ENCODE peak calls at places on chromosomes 13 and 19, in seven cellular contexts. C is fibroblast of lung; G is CD4-positive, alpha-beta T cell; U is GM12878; B is IMR-90; J is PC-3; I is tibial artery. N is an unnamed sample.

GRCh38 chr13:43205421-43205820 is 182.0 kb downstream of the DNAJC15 start:
- DNase-seq in J (no peak), B (no peak), G (no peak), I (no peak), C (no peak), U (no peak), N (no peak)

GRCh38 chr19:47094557-47095517 is 18.7 kb downstream of the ZC3H4 start:
- DNase-seq in B (no peak), C (peak; percentile 45), I (no peak), G (no peak), U (no peak), J (no peak), N (peak; percentile 71)

GRCh38 chr13:80871481-80871880 is 530.6 kb upstream of the SPRY2 start:
- DNase-seq in G (no peak), I (no peak), C (peak; percentile 67), U (no peak), B (no peak), J (peak; percentile 82), N (no peak)

GRCh38 chr13:112066624-112067004 is 335 bp upstream of the SOX1 start:
- DNase-seq in U (no peak), G (peak; percentile 76), J (no peak), C (peak; percentile 49), I (no peak), B (no peak), N (peak; percentile 83)

GRCh38 chr19:23415561-23416191 is 20.4 kb upstream of the ZNF91 start:
- DNase-seq in U (no peak), G (no peak), J (no peak), B (no peak), C (peak; percentile 17), I (no peak), N (no peak)

GRCh38 chr19:41265376-41266153 is 1.4 kb downstream of the HNRNPUL1 start:
- DNase-seq in B (peak; percentile 37), G (no peak), I (peak; percentile 65), U (no peak), C (peak; percentile 20), J (peak; percentile 12), N (peak; percentile 63)

GRCh38 chr19:5718579-5719273 is 1.2 kb downstream of the LONP1 start:
- DNase-seq in G (no peak), B (peak; percentile 91), I (no peak), U (peak; percentile 5), C (peak; percentile 86), J (peak; percentile 67), N (no peak)

GRCh38 chr19:50794074-50794777 is 4.0 kb downstream of the ACP4 start:
- DNase-seq in I (no peak), C (no peak), B (no peak), J (peak; percentile 62), U (no peak), G (no peak), N (no peak)

GRCh38 chr13:80363890-80364503 is 23.1 kb upstream of the SPRY2 start:
- DNase-seq in B (peak; percentile 49), U (no peak), I (no peak), G (no peak), J (peak; percentile 49), C (peak; percentile 13), N (no peak)

GRCh38 chr19:51246153-51246552 is 4.7 kb upstream of the SIGLECL1 start:
- DNase-seq in U (no peak), I (no peak), J (peak; percentile 46), G (no peak), C (no peak), B (peak; percentile 1), N (no peak)

GRCh38 chr19:17543991-17544390 is 11.5 kb upstream of the COLGALT1 start:
- DNase-seq in U (no peak), C (no peak), J (no peak), G (no peak), B (no peak), I (no peak), N (no peak)

GRCh38 chr13:77326905-77327604 is at the start of gene MYCBP2:
- DNase-seq in G (peak; percentile 97), U (peak; percentile 99), I (peak; percentile 99), B (peak; percentile 99), J (peak; percentile 96), C (peak; percentile 99), N (peak; percentile 99)

GRCh38 chr13:35475960-35476943 is at the start of gene MAB21L1:
- DNase-seq in I (peak; percentile 83), J (no peak), G (no peak), U (no peak), B (peak; percentile 19), C (peak; percentile 63), N (peak; percentile 50)

GRCh38 chr13:71339010-71339409 is 528.0 kb downstream of the DACH1 start:
- DNase-seq in B (no peak), J (no peak), I (no peak), G (no peak), C (no peak), U (no peak), N (no peak)

GRCh38 chr13:23622991-23623390 is 52.8 kb downstream of the TNFRSF19 start:
- DNase-seq in I (no peak), C (no peak), U (peak; percentile 36), G (no peak), J (no peak), B (no peak), N (no peak)

GRCh38 chr19:12657966-12658365 is 8.6 kb downstream of the MAN2B1 start:
- DNase-seq in J (no peak), U (no peak), I (no peak), B (no peak), G (no peak), C (no peak), N (no peak)

GRCh38 chr19:29405728-29405995 is 120.1 kb upstream of the VSTM2B start:
- DNase-seq in G (no peak), J (no peak), U (no peak), B (no peak), C (no peak), I (no peak), N (no peak)

GRCh38 chr19:29409121-29409862 is 116.5 kb upstream of the VSTM2B start:
- DNase-seq in G (no peak), U (no peak), B (no peak), C (no peak), J (no peak), I (no peak), N (no peak)

GRCh38 chr19:29413435-29413834 is 112.4 kb upstream of the VSTM2B start:
- DNase-seq in C (no peak), B (no peak), G (no peak), J (no peak), I (no peak), U (no peak), N (no peak)

GRCh38 chr19:29415507-29415906 is 110.3 kb upstream of the VSTM2B start:
- DNase-seq in J (no peak), I (no peak), B (no peak), C (no peak), U (no peak), G (no peak), N (no peak)

DNA sequence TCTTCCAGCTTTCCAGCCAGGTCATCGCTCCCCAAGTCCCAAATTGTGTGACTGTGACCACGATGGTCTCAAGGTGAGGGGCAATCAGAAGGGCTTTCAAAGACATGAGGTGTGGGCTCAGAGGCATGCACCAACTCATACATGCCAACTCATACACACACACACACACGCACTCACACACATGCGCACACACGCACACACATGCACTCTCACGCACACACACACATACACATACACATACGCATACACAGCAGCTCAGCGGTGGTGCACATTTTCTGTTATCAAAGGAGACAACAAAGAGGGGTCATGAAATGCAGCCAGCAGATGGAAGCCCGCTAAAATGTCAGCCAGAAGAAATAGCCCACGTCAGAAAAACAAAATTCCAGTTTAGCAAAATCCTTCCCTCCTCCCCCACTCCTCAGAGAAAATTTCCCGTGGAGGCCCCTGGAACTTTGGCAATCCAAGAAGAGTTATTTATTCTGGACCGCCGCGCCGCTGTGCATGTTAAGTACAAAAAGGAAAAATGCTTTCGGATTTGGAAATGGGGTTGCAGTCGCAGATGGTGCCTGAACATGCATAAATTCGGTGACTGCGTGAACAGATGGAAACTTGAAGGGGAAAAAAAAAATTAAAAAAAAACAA is 114.7 kb upstream of the VSTM2B start:
- DNase-seq in I (no peak), B (no peak), C (no peak), J (no peak), U (no peak), G (no peak), N (no peak)
- H3K9me3 ChIP-seq in I (no peaks in the 10 kb centered on the region), B (peaks cover 4% of the 10 kb centered on the region), C (no peaks in the 10 kb centered on the region), J (no peaks in the 10 kb centered on the region), U (no peaks in the 10 kb centered on the region), G (no peaks in the 10 kb centered on the region), N (no peaks in the 10 kb centered on the region)

DNA sequence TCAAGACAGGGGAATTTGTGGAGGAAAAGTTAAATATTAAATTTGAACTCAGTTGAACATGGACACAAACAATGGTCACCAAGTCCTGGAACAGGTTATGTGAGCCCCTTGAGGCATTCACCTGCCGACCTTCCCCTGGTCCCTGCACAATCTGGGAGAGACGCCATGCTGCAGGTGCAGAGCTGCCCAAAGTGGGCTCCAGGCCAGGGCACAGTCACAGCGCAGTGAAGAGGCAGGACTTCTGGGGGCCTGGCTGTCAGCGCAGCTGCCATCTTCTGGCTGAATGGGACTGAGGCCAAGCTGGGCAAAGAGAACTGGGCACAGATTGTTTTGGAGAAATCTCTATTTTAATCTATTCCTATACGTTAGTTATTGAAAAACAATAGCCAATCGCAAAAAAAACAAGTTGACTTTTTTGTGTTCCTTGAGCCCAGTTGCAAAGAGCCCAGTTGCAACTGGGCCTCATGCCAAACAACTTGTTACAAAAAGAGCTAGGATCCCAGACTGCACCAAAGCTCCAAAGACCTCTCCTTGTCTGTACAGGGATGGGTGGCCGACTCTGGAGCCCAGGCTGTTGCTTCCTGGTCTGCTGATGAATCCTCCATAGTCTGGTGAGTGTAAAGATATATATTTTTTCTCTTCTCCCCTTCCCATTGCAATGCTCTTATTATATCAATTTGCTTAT is 1.2 kb upstream of the ZNF626 start:
- DNase-seq in C (no peak), G (no peak), U (no peak), I (no peak), J (no peak), B (no peak), N (peak; percentile 80)
- H3K9me3 ChIP-seq in C (no peaks in the 10 kb centered on the region), G (peaks cover 24% of the 10 kb centered on the region), U (peaks cover 3% of the 10 kb centered on the region), I (no peaks in the 10 kb centered on the region), J (no peaks in the 10 kb centered on the region), B (peaks cover 35% of the 10 kb centered on the region), N (no peaks in the 10 kb centered on the region)

DNA sequence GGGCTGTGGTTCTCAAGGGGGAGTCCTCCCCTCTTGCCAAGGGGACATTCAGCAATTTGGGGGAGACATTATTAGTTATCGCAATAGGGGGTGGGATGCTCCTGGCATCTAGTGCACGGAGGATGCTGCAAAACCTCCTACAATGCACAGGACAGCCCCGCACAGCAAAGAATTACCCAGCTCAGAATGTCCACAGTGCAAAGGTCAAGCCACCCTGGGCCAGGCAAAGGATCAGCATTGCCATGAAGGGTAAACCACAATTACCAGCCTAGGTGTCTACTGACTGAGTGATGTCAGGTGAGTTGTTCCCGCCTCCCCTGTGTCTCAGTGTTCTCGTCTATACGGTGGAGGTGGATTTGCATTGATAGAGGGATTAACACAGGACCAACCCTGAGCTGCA is 2.4 kb upstream of the METTL21C start:
- DNase-seq in B (no peak), U (no peak), I (no peak), G (no peak), J (no peak), C (no peak), N (no peak)
- H3K9me3 ChIP-seq in B (peaks cover 11% of the 10 kb centered on the region), U (no peaks in the 10 kb centered on the region), I (no peaks in the 10 kb centered on the region), G (no peaks in the 10 kb centered on the region), J (no peaks in the 10 kb centered on the region), C (no peaks in the 10 kb centered on the region), N (no peaks in the 10 kb centered on the region)

DNA sequence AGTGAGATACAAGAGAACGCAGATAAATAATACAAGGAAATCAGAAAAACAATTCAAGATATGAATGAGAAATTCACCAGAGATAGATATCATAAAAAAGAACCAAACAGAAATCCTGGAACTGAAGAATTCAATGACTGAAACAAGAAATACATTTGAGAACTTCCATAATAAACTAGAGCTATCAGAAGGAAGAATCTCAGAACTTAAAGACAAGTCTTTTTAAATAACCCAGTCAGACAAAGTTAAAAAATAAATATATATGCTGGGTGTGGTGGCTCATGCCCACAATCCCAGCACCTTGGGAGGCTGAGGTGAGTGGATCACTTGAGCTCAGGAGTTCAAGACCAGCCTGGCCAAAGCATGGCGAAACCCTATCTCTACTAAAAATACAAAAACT is 28.7 kb upstream of the N4BP2L1 start:
- DNase-seq in C (no peak), B (no peak), U (no peak), G (no peak), J (no peak), I (no peak), N (no peak)
- H3K9me3 ChIP-seq in C (no peaks in the 10 kb centered on the region), B (peaks cover 13% of the 10 kb centered on the region), U (peaks cover 9% of the 10 kb centered on the region), G (peaks cover 25% of the 10 kb centered on the region), J (peaks cover 7% of the 10 kb centered on the region), I (peaks cover 11% of the 10 kb centered on the region), N (peaks cover 9% of the 10 kb centered on the region)